ENCODE peak calls at places on chromosome 17, in eight cellular contexts. A is gastrocnemius medialis, I is tibial nerve, W is A549, R is lower leg skin, V is fibroblast of pulmonary artery, K is mammary epithelial cell, U is esophagus squamous epithelium. F is an unnamed sample.

GRCh38 chr17:14301279-14301760 is 439 bp downstream of the HS3ST3B1 start:
- DNase-seq in A (no peak), I (no peak), W (no peak), R (no peak), V (no peak), K (no peak), U (no peak), F (no peak)

GRCh38 chr17:72338847-72339790 is 218.3 kb downstream of the SOX9 start:
- DNase-seq in A (no peak), I (no peak), W (peak; percentile 70), R (no peak), V (peak; percentile 94), K (peak; percentile 78), U (no peak), F (peak; percentile 69)

GRCh38 chr17:65389426-65389825 is 172.0 kb downstream of the AXIN2 start:
- DNase-seq in A (no peak), I (no peak), W (no peak), R (no peak), V (peak; percentile 31), K (no peak), U (no peak), F (peak; percentile 10)

GRCh38 chr17:50102164-50102991 is 7.2 kb downstream of the PDK2 start:
- DNase-seq in A (peak; percentile 78), I (no peak), W (no peak), R (no peak), V (no peak), K (no peak), U (no peak), F (no peak)

GRCh38 chr17:31494259-31495048 is 103.0 kb downstream of the RAB11FIP4 start:
- DNase-seq in A (no peak), I (no peak), W (no peak), R (no peak), V (no peak), K (peak; percentile 67), U (no peak), F (no peak)

GRCh38 chr17:33598795-33599194 is 305.7 kb upstream of the ASIC2 start:
- DNase-seq in A (no peak), I (no peak), W (no peak), R (no peak), V (no peak), K (no peak), U (no peak), F (no peak)

GRCh38 chr17:76251478-76252039 is 11.3 kb upstream of the RNF157 start:
- DNase-seq in A (no peak), I (no peak), W (no peak), R (no peak), V (no peak), K (no peak), U (no peak), F (no peak)

GRCh38 chr17:46020023-46020735 is 21.1 kb downstream of the STH start:
- DNase-seq in A (no peak), I (no peak), W (no peak), R (no peak), V (no peak), K (no peak), U (no peak), F (no peak)

GRCh38 chr17:79811036-79811887 is 14.4 kb upstream of the CBX8 start:
- DNase-seq in A (no peak), I (no peak), W (peak; percentile 87), R (no peak), V (no peak), K (peak; percentile 43), U (no peak), F (no peak)

GRCh38 chr17:75064867-75065561 is 18.0 kb downstream of the KCTD2 start:
- DNase-seq in A (no peak), I (no peak), W (no peak), R (no peak), V (no peak), K (no peak), U (no peak), F (no peak)

GRCh38 chr17:56978441-56979090 is 635 bp downstream of the SCPEP1 start:
- DNase-seq in A (no peak), I (no peak), W (no peak), R (peak; percentile 10), V (peak; percentile 19), K (peak; percentile 26), U (no peak), F (no peak)

DNA sequence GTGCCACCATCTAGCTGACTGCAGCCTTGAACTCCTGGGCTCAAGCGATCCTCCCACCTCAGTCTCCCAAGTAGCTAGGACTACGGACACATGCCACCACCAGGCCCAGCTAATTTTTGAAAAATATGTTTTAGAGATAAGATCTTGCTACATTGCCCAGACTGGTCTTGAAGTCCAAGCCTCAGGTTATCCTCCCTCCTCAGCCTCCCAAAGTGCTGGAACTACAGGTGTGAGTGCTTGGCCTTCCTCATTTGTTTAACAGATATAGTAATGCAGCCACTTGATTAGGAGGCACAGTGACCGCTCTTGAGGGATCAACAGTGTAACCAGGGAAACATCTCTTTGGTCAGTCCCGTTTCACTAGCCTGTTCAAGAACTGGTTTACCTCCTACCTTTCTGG is 35.1 kb downstream of the HLF start:
- DNase-seq in A (no peak), I (no peak), W (no peak), R (no peak), V (no peak), K (no peak), U (no peak), F (no peak)
- TF ChIP-seq CTCF in A (no peak), I (no peak), W (no peak), R (no peak), V (no peak), K (no peak), U (no peak), F (no peak)

GRCh38 chr17:77458202-77459017 is 317.6 kb downstream of the SEC14L1 start:
- DNase-seq in A (no peak), I (no peak), W (no peak), R (no peak), V (no peak), K (no peak), U (no peak), F (no peak)

GRCh38 chr17:77456951-77457548 is 316.3 kb downstream of the SEC14L1 start:
- DNase-seq in A (no peak), I (no peak), W (no peak), R (no peak), V (no peak), K (no peak), U (no peak), F (no peak)

GRCh38 chr17:77459018-77459755 is 318.4 kb downstream of the SEC14L1 start:
- DNase-seq in A (no peak), I (no peak), W (no peak), R (no peak), V (no peak), K (no peak), U (no peak), F (no peak)

GRCh38 chr17:77456271-77456950 is 315.6 kb downstream of the SEC14L1 start:
- DNase-seq in A (no peak), I (no peak), W (no peak), R (no peak), V (no peak), K (no peak), U (no peak), F (no peak)

DNA sequence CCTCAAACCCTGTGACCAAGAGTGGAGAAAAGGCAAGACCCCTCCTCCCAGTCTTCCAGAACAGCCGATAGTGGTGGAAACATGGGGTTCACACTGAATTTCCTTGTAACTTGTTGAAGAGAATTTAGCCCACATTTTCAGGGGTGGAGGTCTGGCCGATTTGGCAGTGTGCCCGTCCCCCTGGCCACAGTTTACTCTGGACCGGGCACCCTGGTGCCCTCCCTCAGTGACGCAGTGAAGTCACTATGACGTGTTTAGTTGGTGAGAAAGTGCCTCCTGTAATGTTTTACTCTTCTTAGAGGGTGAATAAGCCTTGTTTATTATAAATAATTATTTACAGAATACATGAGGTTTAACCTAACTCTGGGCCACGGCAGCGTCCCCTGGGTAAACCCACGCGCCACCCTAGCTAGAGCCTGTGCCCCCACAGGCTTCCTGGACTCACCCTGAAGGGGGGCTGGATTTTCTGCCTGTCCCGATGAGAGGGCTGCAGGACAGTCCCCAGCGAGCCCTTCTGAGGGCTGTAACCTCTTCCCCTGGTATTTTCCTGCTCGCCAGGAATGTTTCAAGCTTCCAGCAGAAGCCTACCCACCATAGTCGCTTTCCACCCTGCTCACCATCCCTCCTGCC is 316.9 kb downstream of the SEC14L1 start:
- DNase-seq in A (no peak), I (no peak), W (no peak), R (no peak), V (no peak), K (no peak), U (no peak), F (no peak)
- H3K4me3 ChIP-seq in A (no peak overlapping the region), I (no peak overlapping the region), W (no peak overlapping the region), R (no peak overlapping the region), V (no peak overlapping the region), K (no peak overlapping the region), U (no peak overlapping the region), F (no peak overlapping the region)

DNA sequence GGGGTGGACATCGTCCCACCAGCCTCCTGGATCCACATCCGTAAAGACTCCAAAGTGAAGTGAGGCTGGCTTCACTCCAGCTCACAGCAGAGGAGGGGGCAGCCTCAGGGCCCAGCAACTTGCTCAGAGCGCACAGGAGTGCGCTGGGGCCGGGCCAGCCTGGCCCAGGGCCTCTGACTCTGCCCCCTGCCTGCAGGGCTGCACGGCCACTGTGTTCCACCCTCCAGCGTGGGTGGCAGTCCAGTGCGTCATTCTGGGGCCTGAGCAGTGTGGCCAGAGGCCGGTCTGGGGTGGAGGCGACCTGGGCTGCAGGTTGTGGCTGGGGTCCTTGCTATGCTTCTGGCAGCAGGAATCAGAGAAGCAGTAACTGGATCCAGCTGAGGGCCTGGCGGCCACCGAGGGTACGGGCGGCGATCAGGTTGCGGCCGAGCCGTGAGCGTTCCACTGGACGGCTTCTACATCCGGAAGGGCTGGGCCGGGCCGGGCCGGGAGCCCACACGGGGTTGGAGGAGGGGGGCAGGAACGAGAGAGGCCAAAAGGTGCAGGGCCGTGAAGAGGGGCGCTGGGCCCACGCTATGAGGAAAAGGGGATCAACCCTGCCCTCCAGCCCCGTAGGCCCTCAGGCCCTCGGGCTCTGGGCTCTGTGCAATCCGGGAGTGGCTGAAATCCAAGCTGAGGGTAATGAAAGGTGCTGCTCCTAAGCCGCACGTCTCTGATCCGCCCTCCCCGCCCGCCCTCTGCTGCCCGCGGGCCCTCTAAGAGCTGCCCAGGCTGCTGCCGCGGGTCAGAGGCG is at the start of gene FSCN2:
- DNase-seq in A (no peak), I (no peak), W (no peak), R (no peak), V (no peak), K (no peak), U (no peak), F (no peak)
- TF ChIP-seq CTCF in A (no peak), I (peak; percentile 11), W (no peak), R (no peak), V (peak; percentile 33), K (no peak), U (no peak), F (peak; percentile 35)

GRCh38 chr17:43546317-43547188 is at the start of gene ETV4:
- DNase-seq in A (peak; percentile 67), I (peak; percentile 88), W (peak; percentile 96), R (peak; percentile 90), V (peak; percentile 92), K (peak; percentile 97), U (peak; percentile 41), F (peak; percentile 55)

GRCh38 chr17:43543300-43543699 is 2.8 kb downstream of the ETV4 start:
- DNase-seq in A (no peak), I (no peak), W (no peak), R (no peak), V (no peak), K (no peak), U (no peak), F (no peak)

GRCh38 chr17:43545383-43545632 is 832 bp downstream of the ETV4 start:
- DNase-seq in A (no peak), I (no peak), W (no peak), R (no peak), V (no peak), K (no peak), U (no peak), F (no peak)

GRCh38 chr17:43542854-43543253 is 3.3 kb downstream of the ETV4 start:
- DNase-seq in A (no peak), I (no peak), W (no peak), R (no peak), V (no peak), K (no peak), U (no peak), F (no peak)

GRCh38 chr17:43543771-43544575 is 2.2 kb downstream of the ETV4 start:
- DNase-seq in A (no peak), I (no peak), W (no peak), R (no peak), V (no peak), K (no peak), U (no peak), F (no peak)
- H3K4me3 ChIP-seq in A (no peak overlapping the region), I (no peak overlapping the region), W (peak overlapping the region; percentile 60), R (no peak overlapping the region), V (peak overlapping the region; percentile 2), K (no peak overlapping the region), U (no peak overlapping the region), F (no peak overlapping the region)